ENCODE peak calls at places on chromosomes 13 and 19, in five cellular contexts. K, I, L, Y and U are unnamed samples.

GRCh38 chr19:42051166-42052115 is 18.6 kb downstream of the GRIK5 start:
- DNase-seq in K (peak; percentile 87), I (no peak), L (no peak), Y (no peak), U (peak; percentile 75)

GRCh38 chr19:43765109-43765876 is 10.5 kb upstream of the SMG9 start:
- DNase-seq in K (peak; percentile 99), I (no peak), L (no peak), Y (peak; percentile 24), U (peak; percentile 99)

GRCh38 chr19:3324405-3324856 is 42.0 kb upstream of the NFIC start:
- DNase-seq in K (peak; percentile 58), I (peak; percentile 88), L (peak; percentile 62), Y (peak; percentile 75), U (peak; percentile 43)

GRCh38 chr13:43390582-43390981 is 367.2 kb downstream of the DNAJC15 start:
- DNase-seq in K (no peak), I (no peak), L (no peak), Y (no peak), U (no peak)

GRCh38 chr19:17125052-17125727 is 49.6 kb downstream of the MYO9B start:
- DNase-seq in K (no peak), I (no peak), L (no peak), Y (no peak), U (peak; percentile 61)

GRCh38 chr13:26880741-26881140 is 120.2 kb upstream of the GPR12 start:
- DNase-seq in K (no peak), I (no peak), L (no peak), Y (no peak), U (no peak)

GRCh38 chr19:19345232-19345631 is 24.6 kb downstream of the MAU2 start:
- DNase-seq in K (no peak), I (no peak), L (no peak), Y (no peak), U (no peak)

GRCh38 chr19:47703301-47703700 is 9.9 kb upstream of the EHD2 start:
- DNase-seq in K (no peak), I (no peak), L (no peak), Y (no peak), U (no peak)

GRCh38 chr13:110323986-110324749 is 17.1 kb downstream of the COL4A2 start:
- DNase-seq in K (no peak), I (no peak), L (no peak), Y (no peak), U (no peak)

GRCh38 chr19:1018932-1019615 is 1.8 kb downstream of the TMEM259 start:
- DNase-seq in K (no peak), I (no peak), L (no peak), Y (no peak), U (no peak)

GRCh38 chr19:58561373-58562125 is 3.1 kb upstream of the UBE2M start:
- DNase-seq in K (no peak), I (no peak), L (no peak), Y (no peak), U (no peak)

GRCh38 chr19:45507864-45508680 is 793 bp downstream of the VASP start:
- DNase-seq in K (peak; percentile 38), I (peak; percentile 92), L (peak; percentile 70), Y (no peak), U (peak; percentile 31)

GRCh38 chr13:107770541-107770940 is 444.8 kb downstream of the LIG4 start:
- DNase-seq in K (no peak), I (no peak), L (no peak), Y (no peak), U (no peak)

GRCh38 chr19:42252365-42253244 is 2.3 kb downstream of the ERF start:
- DNase-seq in K (peak; percentile 76), I (peak; percentile 70), L (no peak), Y (no peak), U (peak; percentile 71)

GRCh38 chr13:75352641-75353327 is 129.2 kb downstream of the TBC1D4 start:
- DNase-seq in K (no peak), I (no peak), L (no peak), Y (no peak), U (no peak)

GRCh38 chr19:43505186-43505456 is 575 bp upstream of the PHLDB3 start:
- DNase-seq in K (no peak), I (no peak), L (no peak), Y (no peak), U (no peak)

GRCh38 chr13:27264181-27264580 is 6.4 kb upstream of the RASL11A start:
- DNase-seq in K (peak; percentile 36), I (no peak), L (no peak), Y (no peak), U (no peak)

GRCh38 chr13:48194392-48194754 is 38.6 kb upstream of the ITM2B start:
- DNase-seq in K (no peak), I (no peak), L (no peak), Y (no peak), U (no peak)

GRCh38 chr19:14497347-14497921 is 1.5 kb upstream of the GIPC1 start:
- DNase-seq in K (no peak), I (peak; percentile 59), L (no peak), Y (no peak), U (no peak)

GRCh38 chr13:94362411-94362909 is 117.0 kb downstream of the DCT start:
- DNase-seq in K (peak; percentile 90), I (peak; percentile 74), L (peak; percentile 65), Y (peak; percentile 39), U (peak; percentile 87)

GRCh38 chr19:50384685-50385535 is 763 bp downstream of the POLD1 start:
- DNase-seq in K (peak; percentile 56), I (peak; percentile 49), L (no peak), Y (no peak), U (peak; percentile 50)

GRCh38 chr19:407501-408440 is 1.2 kb downstream of the C2CD4C start:
- DNase-seq in K (no peak), I (peak; percentile 82), L (no peak), Y (no peak), U (no peak)

GRCh38 chr19:14002571-14003278 is 3.4 kb downstream of the RFX1 start:
- DNase-seq in K (no peak), I (no peak), L (no peak), Y (no peak), U (no peak)

GRCh38 chr13:36848228-36848982 is 29.4 kb downstream of the RFXAP start:
- DNase-seq in K (peak; percentile 22), I (peak; percentile 21), L (no peak), Y (no peak), U (no peak)

GRCh38 chr13:36819811-36820140 is 754 bp downstream of the RFXAP start:
- DNase-seq in K (peak; percentile 60), I (peak; percentile 48), L (no peak), Y (no peak), U (peak; percentile 52)

GRCh38 chr13:42859760-42860159 is 78.4 kb downstream of the FAM216B start:
- DNase-seq in K (no peak), I (no peak), L (no peak), Y (no peak), U (no peak)

GRCh38 chr19:29529646-29530548 is 4.1 kb downstream of the VSTM2B start:
- DNase-seq in K (no peak), I (peak; percentile 95), L (peak; percentile 31), Y (no peak), U (no peak)

GRCh38 chr13:33123066-33123940 is 107.1 kb downstream of the KL start:
- DNase-seq in K (peak; percentile 52), I (no peak), L (no peak), Y (no peak), U (peak; percentile 64)

GRCh38 chr19:41795031-41795461 is 1.3 kb upstream of the CEACAM3 start:
- DNase-seq in K (peak; percentile 59), I (peak; percentile 50), L (peak; percentile 64), Y (peak; percentile 47), U (peak; percentile 39)

GRCh38 chr19:12867120-12868099 is 13.8 kb downstream of the DNASE2 start:
- DNase-seq in K (peak; percentile 64), I (peak; percentile 99), L (peak; percentile 88), Y (peak; percentile 34), U (peak; percentile 72)

GRCh38 chr19:7395793-7396192 is 47.1 kb downstream of the ARHGEF18 start:
- DNase-seq in K (peak; percentile 25), I (no peak), L (no peak), Y (no peak), U (no peak)

GRCh38 chr19:27746691-27747380 is 1466.1 kb downstream of the UQCRFS1 start:
- DNase-seq in K (no peak), I (peak; percentile 71), L (peak; percentile 50), Y (no peak), U (no peak)

GRCh38 chr19:7927605-7928333 is 1.8 kb upstream of the CTXN1 start:
- DNase-seq in K (no peak), I (peak; percentile 43), L (no peak), Y (no peak), U (no peak)

GRCh38 chr19:18861235-18861634 is 29.5 kb downstream of the UPF1 start:
- DNase-seq in K (no peak), I (no peak), L (no peak), Y (no peak), U (no peak)

GRCh38 chr13:39789451-39789850 is 134.0 kb downstream of the COG6 start:
- DNase-seq in K (no peak), I (no peak), L (no peak), Y (no peak), U (no peak)

GRCh38 chr19:49116544-49116943 is 2.4 kb downstream of the LIN7B start:
- DNase-seq in K (no peak), I (no peak), L (no peak), Y (no peak), U (no peak)

GRCh38 chr19:58557253-58558065 is 952 bp downstream of the UBE2M start:
- DNase-seq in K (no peak), I (no peak), L (no peak), Y (no peak), U (no peak)